ENCODE peak calls at places on chromosome 19, in six cellular contexts. X, V, C, I, E and P are unnamed samples.

GRCh38 chr19:31214997-31215396 is 134.2 kb downstream of the TSHZ3 start:
- DNase-seq in X (no peak), V (no peak), C (no peak), I (no peak), E (no peak), P (peak; percentile 63)

GRCh38 chr19:54338521-54338920 is 441 bp downstream of the LILRA4 start:
- DNase-seq in X (no peak), V (no peak), C (no peak), I (no peak), E (no peak), P (no peak)

GRCh38 chr19:32674153-32674958 is 624 bp downstream of the ANKRD27 start:
- DNase-seq in X (no peak), V (no peak), C (peak; percentile 11), I (no peak), E (peak; percentile 40), P (no peak)

GRCh38 chr19:30305346-30306060 is 66.7 kb upstream of the ZNF536 start:
- DNase-seq in X (no peak), V (no peak), C (no peak), I (no peak), E (no peak), P (no peak)

GRCh38 chr19:35395762-35396199 is 24.9 kb downstream of the GPR42 start:
- DNase-seq in X (no peak), V (no peak), C (no peak), I (no peak), E (peak; percentile 62), P (peak; percentile 4)

GRCh38 chr19:38247734-38248268 is 8.4 kb downstream of the PPP1R14A start:
- DNase-seq in X (no peak), V (no peak), C (no peak), I (peak; percentile 61), E (no peak), P (no peak)

GRCh38 chr19:30799854-30800755 is 427.9 kb downstream of the ZNF536 start:
- DNase-seq in X (no peak), V (peak; percentile 49), C (no peak), I (peak; percentile 19), E (peak; percentile 85), P (no peak)

GRCh38 chr19:16379521-16380313 is 55.1 kb downstream of the KLF2 start:
- DNase-seq in X (no peak), V (no peak), C (no peak), I (no peak), E (no peak), P (no peak)

GRCh38 chr19:55689366-55690108 is 14.5 kb downstream of the EPN1 start:
- DNase-seq in X (no peak), V (no peak), C (no peak), I (no peak), E (no peak), P (no peak)

GRCh38 chr19:49552749-49553148 is 24.9 kb downstream of the RCN3 start:
- DNase-seq in X (no peak), V (no peak), C (no peak), I (no peak), E (no peak), P (no peak)

GRCh38 chr19:28847468-28847867 is 365.5 kb downstream of the UQCRFS1 start:
- DNase-seq in X (no peak), V (no peak), C (no peak), I (peak; percentile 14), E (no peak), P (no peak)

GRCh38 chr19:3557461-3558248 is at the start of gene MFSD12:
- DNase-seq in X (peak; percentile 97), V (peak; percentile 96), C (peak; percentile 96), I (peak; percentile 95), E (peak; percentile 97), P (peak; percentile 96)

GRCh38 chr19:48543121-48543710 is 8.8 kb upstream of the SULT2B1 start:
- DNase-seq in X (no peak), V (no peak), C (peak; percentile 80), I (peak; percentile 54), E (no peak), P (peak; percentile 97)

GRCh38 chr19:32068805-32069204 is 276.6 kb upstream of the ZNF507 start:
- DNase-seq in X (no peak), V (no peak), C (no peak), I (no peak), E (no peak), P (no peak)

GRCh38 chr19:2462635-2463421 is 6.1 kb upstream of the LMNB2 start:
- DNase-seq in X (peak; percentile 93), V (peak; percentile 90), C (peak; percentile 97), I (peak; percentile 98), E (no peak), P (peak; percentile 94)

GRCh38 chr19:2042485-2043268 is 8.4 kb downstream of the MKNK2 start:
- DNase-seq in X (no peak), V (no peak), C (peak; percentile 67), I (peak; percentile 39), E (peak; percentile 18), P (no peak)

GRCh38 chr19:58480831-58481230 is 4.7 kb downstream of the ZNF446 start:
- DNase-seq in X (no peak), V (no peak), C (no peak), I (no peak), E (no peak), P (no peak)

GRCh38 chr19:20968092-20968491 is 45.0 kb downstream of the ZNF85 start:
- DNase-seq in X (no peak), V (no peak), C (no peak), I (no peak), E (no peak), P (peak; percentile 5)

GRCh38 chr19:18761531-18762110 is 29.5 kb downstream of the COMP start:
- DNase-seq in X (no peak), V (no peak), C (peak; percentile 55), I (no peak), E (no peak), P (no peak)

GRCh38 chr19:18635831-18636182 is 1.0 kb upstream of the KLHL26 start:
- DNase-seq in X (no peak), V (no peak), C (no peak), I (no peak), E (no peak), P (no peak)

GRCh38 chr19:39915101-39915847 is 19.2 kb downstream of the FCGBP start:
- DNase-seq in X (peak; percentile 60), V (no peak), C (no peak), I (no peak), E (no peak), P (no peak)

GRCh38 chr19:29397748-29398147 is 128.0 kb upstream of the VSTM2B start:
- DNase-seq in X (no peak), V (no peak), C (no peak), I (no peak), E (no peak), P (no peak)

GRCh38 chr19:53463263-53463662 is 4.3 kb upstream of the ZNF813 start:
- DNase-seq in X (no peak), V (peak; percentile 62), C (no peak), I (no peak), E (peak; percentile 65), P (no peak)

GRCh38 chr19:46773018-46773399 is 15.4 kb downstream of the SLC1A5 start:
- DNase-seq in X (no peak), V (no peak), C (no peak), I (no peak), E (no peak), P (no peak)

GRCh38 chr19:56617531-56617930 is 22.4 kb downstream of the ZNF71 start:
- DNase-seq in X (no peak), V (no peak), C (no peak), I (no peak), E (no peak), P (no peak)

GRCh38 chr19:13905634-13906524 is at the start of the genes BRME1 and CC2D1A:
- DNase-seq in X (peak; percentile 94), V (peak; percentile 94), C (peak; percentile 89), I (peak; percentile 87), E (peak; percentile 93), P (peak; percentile 91)

GRCh38 chr19:45113628-45114027 is 20.6 kb downstream of the PPP1R37 start:
- DNase-seq in X (no peak), V (no peak), C (no peak), I (no peak), E (no peak), P (no peak)

GRCh38 chr19:50629194-50629593 is 10.5 kb downstream of the SYT3 start:
- DNase-seq in X (no peak), V (no peak), C (no peak), I (no peak), E (no peak), P (no peak)

GRCh38 chr19:1039646-1040475 is at the start of gene ABCA7:
- DNase-seq in X (peak; percentile 98), V (peak; percentile 100), C (peak; percentile 98), I (peak; percentile 99), E (peak; percentile 100), P (peak; percentile 99)
- TF ChIP-seq CTCF in X (no peak), V (peak; percentile 7), C (no peak), I (no peak), E (no peak), P (no peak)

GRCh38 chr19:6738726-6739389 is 622 bp upstream of the TRIP10 start:
- DNase-seq in X (peak; percentile 84), V (no peak), C (peak; percentile 54), I (no peak), E (peak; percentile 64), P (peak; percentile 34)
- TF ChIP-seq CTCF in X (no peak), V (no peak), C (no peak), I (no peak), E (no peak), P (no peak)

GRCh38 chr19:24159707-24160106 is 72.7 kb downstream of the ZNF254 start:
- DNase-seq in X (no peak), V (no peak), C (peak; percentile 21), I (peak; percentile 4), E (no peak), P (peak; percentile 55)
- TF ChIP-seq CTCF in X (no peak), V (peak; percentile 36), C (peak; percentile 29), I (peak; percentile 32), E (no peak), P (peak; percentile 71)

DNA sequence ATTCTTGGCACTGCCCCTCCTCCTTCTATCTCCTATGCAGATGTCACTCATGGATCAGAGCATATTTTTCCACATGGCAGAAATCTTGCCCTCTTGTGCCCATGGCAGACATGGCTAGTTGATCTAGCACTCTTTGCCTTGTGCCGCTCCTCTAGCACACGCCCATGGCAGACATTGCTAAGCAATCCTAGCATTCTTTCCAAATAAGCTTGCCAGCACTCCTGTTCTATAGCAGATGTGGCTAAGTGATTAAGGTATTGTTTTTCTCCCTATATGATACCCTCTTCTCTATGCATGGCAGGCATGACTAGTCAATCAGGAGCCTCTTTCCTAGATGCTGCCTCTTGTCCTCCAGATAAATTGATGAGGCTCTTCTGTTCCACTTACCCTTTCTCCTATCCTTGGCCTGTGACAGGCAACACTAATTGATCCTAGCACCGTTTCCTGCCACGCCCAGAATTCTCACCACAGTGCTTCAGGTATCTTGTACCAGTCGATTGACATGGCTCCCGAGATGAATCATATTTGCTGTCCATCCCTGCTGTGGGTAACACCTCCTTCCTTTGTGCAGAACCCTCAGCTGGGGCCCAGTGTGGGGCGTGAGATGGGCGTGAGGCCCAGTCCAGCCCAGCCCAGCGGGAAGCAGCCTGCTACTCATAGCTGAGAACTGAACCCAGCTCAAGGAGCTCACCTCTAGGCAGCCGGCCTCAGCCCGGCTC is 26.9 kb downstream of the TMED1 start:
- DNase-seq in X (no peak), V (no peak), C (peak; percentile 93), I (peak; percentile 55), E (no peak), P (peak; percentile 91)
- TF ChIP-seq CTCF in X (no peak), V (no peak), C (no peak), I (no peak), E (no peak), P (peak; percentile 6)

GRCh38 chr19:913080-913748 is at the start of gene R3HDM4:
- DNase-seq in X (peak; percentile 88), V (peak; percentile 91), C (peak; percentile 50), I (peak; percentile 66), E (peak; percentile 82), P (peak; percentile 70)
- TF ChIP-seq CTCF in X (no peak), V (no peak), C (no peak), I (no peak), E (no peak), P (no peak)